ENCODE peak calls at places on chromosomes 3 and 15, in five cellular contexts. One of them, this sample, is unnamed.

GRCh38 chr3:80688814-80689213 is 921.0 kb upstream of the ROBO1 start:
- DNase-seq in tibial nerve: no peak
- DNase-seq in neural crest cell: no peak
- DNase-seq in fibroblast of pulmonary artery: peak; percentile 66
- DNase-seq in cardiac fibroblast: peak; percentile 58
- DNase-seq in this sample: no peak

GRCh38 chr3:47824541-47825473 is 21.9 kb downstream of the DHX30 start:
- DNase-seq in tibial nerve: peak; percentile 57
- DNase-seq in fibroblast of pulmonary artery: peak; percentile 88
- DNase-seq in neural crest cell: peak; percentile 71
- DNase-seq in cardiac fibroblast: peak; percentile 91
- DNase-seq in this sample: peak; percentile 97

GRCh38 chr15:74385442-74386132 is 18.1 kb upstream of the CYP11A1 start:
- DNase-seq in cardiac fibroblast: no peak
- DNase-seq in fibroblast of pulmonary artery: no peak
- DNase-seq in neural crest cell: no peak
- DNase-seq in tibial nerve: no peak
- DNase-seq in this sample: no peak

GRCh38 chr3:16375891-16376290 is 110.9 kb downstream of the OXNAD1 start:
- DNase-seq in neural crest cell: no peak
- DNase-seq in tibial nerve: no peak
- DNase-seq in fibroblast of pulmonary artery: no peak
- DNase-seq in cardiac fibroblast: no peak
- DNase-seq in this sample: no peak

GRCh38 chr3:8769088-8769822 is at the start of gene OXTR:
- DNase-seq in cardiac fibroblast: peak; percentile 79
- DNase-seq in tibial nerve: peak; percentile 29
- DNase-seq in fibroblast of pulmonary artery: peak; percentile 83
- DNase-seq in neural crest cell: peak; percentile 79
- DNase-seq in this sample: peak; percentile 92

GRCh38 chr15:33699691-33700447 is 268.4 kb upstream of the CHRM5 start:
- DNase-seq in tibial nerve: no peak
- DNase-seq in cardiac fibroblast: peak; percentile 30
- DNase-seq in neural crest cell: no peak
- DNase-seq in fibroblast of pulmonary artery: peak; percentile 41
- DNase-seq in this sample: no peak

GRCh38 chr3:32313169-32313568 is 74.7 kb downstream of the CMTM8 start:
- DNase-seq in cardiac fibroblast: no peak
- DNase-seq in tibial nerve: no peak
- DNase-seq in neural crest cell: no peak
- DNase-seq in fibroblast of pulmonary artery: no peak
- DNase-seq in this sample: no peak

GRCh38 chr3:83890039-83890762 is 1068.6 kb upstream of the CADM2 start:
- DNase-seq in neural crest cell: no peak
- DNase-seq in cardiac fibroblast: no peak
- DNase-seq in tibial nerve: no peak
- DNase-seq in fibroblast of pulmonary artery: no peak
- DNase-seq in this sample: no peak

GRCh38 chr3:104920512-104920911 is 446.2 kb upstream of the ALCAM start:
- DNase-seq in neural crest cell: no peak
- DNase-seq in tibial nerve: no peak
- DNase-seq in cardiac fibroblast: no peak
- DNase-seq in fibroblast of pulmonary artery: no peak
- DNase-seq in this sample: no peak

GRCh38 chr3:78201066-78201465 is 1161.2 kb downstream of the ROBO2 start:
- DNase-seq in tibial nerve: no peak
- DNase-seq in fibroblast of pulmonary artery: no peak
- DNase-seq in neural crest cell: no peak
- DNase-seq in cardiac fibroblast: no peak
- DNase-seq in this sample: no peak

DNA sequence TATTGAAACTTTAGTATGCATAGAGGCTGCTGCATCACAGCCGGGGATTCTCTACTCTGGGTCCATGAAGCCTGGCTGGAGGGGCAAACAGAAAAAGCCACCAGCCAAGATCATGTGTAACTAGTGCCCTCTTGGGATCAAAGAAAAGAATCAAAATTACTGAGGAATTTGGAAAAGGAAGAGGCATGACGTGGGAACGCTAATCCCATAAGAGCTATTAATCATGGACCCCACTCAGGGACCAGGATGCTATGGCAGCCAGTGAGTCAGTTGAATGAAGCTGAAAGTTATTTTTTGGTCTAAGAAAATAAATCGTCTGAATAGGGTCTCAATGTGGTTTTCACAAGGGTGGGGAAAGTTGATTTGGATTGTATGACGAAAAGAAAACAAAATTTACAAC is 1165.1 kb downstream of the ROBO2 start:
- DNase-seq in tibial nerve: no peak
- DNase-seq in fibroblast of pulmonary artery: peak; percentile 67
- DNase-seq in cardiac fibroblast: peak; percentile 43
- DNase-seq in neural crest cell: no peak
- DNase-seq in this sample: no peak
- TF ChIP-seq CTCF in tibial nerve: no peak
- TF ChIP-seq CTCF in fibroblast of pulmonary artery: peak; percentile 17
- TF ChIP-seq CTCF in cardiac fibroblast: no peak
- TF ChIP-seq CTCF in neural crest cell: peak; percentile 36
- TF ChIP-seq CTCF in this sample: no peak

DNA sequence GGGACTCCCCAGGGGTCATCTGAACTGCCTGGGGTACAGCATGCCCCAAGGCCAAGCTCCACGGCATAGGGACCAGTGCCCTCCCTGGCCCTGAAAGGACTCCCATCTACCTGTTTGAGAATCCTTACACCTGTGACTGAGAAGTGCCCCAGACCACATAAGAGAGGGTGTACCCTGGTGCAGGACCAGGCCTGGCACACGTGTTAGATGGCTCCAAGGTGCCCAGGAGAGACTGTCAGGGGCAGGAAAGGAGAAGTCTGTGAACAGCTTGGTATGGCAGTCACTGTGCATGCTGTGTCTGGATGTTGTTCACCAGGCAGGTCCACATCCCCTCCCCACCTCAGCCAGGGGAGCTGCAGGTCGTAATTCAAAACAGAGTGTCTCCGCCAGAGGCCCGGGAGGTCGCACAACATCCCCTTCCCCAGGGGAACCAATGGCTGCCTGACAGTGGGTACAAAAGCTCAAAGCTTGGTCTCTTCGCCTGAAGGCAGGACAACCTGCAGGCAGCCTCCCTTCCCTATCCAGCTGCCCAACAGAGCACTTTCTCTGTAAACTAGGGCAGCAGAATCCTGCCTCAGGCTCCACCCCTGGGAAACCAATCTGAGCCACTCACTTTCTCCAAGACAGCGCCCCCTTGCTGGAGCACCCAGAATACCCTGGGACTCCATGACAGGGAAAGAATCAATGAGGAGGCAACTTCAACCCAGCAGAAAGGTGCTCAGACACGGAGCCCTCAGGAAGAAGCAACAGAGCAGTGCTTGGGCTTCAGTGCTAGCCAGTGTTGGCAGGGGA is 3.9 kb downstream of the NUP210 start:
- DNase-seq in tibial nerve: no peak
- DNase-seq in neural crest cell: no peak
- DNase-seq in cardiac fibroblast: no peak
- DNase-seq in fibroblast of pulmonary artery: no peak
- DNase-seq in this sample: no peak
- TF ChIP-seq CTCF in tibial nerve: no peak
- TF ChIP-seq CTCF in neural crest cell: peak; percentile 43
- TF ChIP-seq CTCF in cardiac fibroblast: no peak
- TF ChIP-seq CTCF in fibroblast of pulmonary artery: no peak
- TF ChIP-seq CTCF in this sample: peak; percentile 14

GRCh38 chr15:62342959-62343358 is 177.9 kb upstream of the C2CD4B start:
- DNase-seq in fibroblast of pulmonary artery: no peak
- DNase-seq in cardiac fibroblast: no peak
- DNase-seq in neural crest cell: no peak
- DNase-seq in tibial nerve: no peak
- DNase-seq in this sample: no peak

GRCh38 chr15:62343397-62343796 is 178.3 kb upstream of the C2CD4B start:
- DNase-seq in tibial nerve: no peak
- DNase-seq in fibroblast of pulmonary artery: no peak
- DNase-seq in neural crest cell: no peak
- DNase-seq in cardiac fibroblast: no peak
- DNase-seq in this sample: no peak

GRCh38 chr15:62334581-62334980 is 169.5 kb upstream of the C2CD4B start:
- DNase-seq in tibial nerve: no peak
- DNase-seq in neural crest cell: no peak
- DNase-seq in fibroblast of pulmonary artery: no peak
- DNase-seq in cardiac fibroblast: no peak
- DNase-seq in this sample: no peak

GRCh38 chr15:62337934-62338333 is 172.8 kb upstream of the C2CD4B start:
- DNase-seq in fibroblast of pulmonary artery: no peak
- DNase-seq in neural crest cell: no peak
- DNase-seq in tibial nerve: no peak
- DNase-seq in cardiac fibroblast: no peak
- DNase-seq in this sample: no peak

DNA sequence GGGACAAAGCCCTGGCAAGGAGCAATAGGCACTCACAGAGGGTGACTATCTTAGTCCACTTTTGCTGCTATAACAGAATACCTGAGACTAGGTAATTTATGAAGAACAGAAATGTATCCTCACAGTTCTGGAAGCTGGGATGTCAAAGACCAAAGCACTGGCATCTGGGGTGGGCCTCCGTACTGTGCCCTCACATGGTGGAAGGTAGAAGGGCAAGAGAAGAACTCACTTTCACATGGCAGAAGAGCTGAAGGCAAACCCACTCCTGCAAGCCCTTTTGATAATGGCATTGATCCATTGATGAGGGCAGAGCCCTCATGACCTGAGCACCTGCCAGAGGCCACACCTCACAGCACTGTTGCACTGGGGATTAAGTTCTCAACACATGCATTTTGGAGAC is 173.4 kb upstream of the C2CD4B start:
- DNase-seq in neural crest cell: no peak
- DNase-seq in tibial nerve: no peak
- DNase-seq in fibroblast of pulmonary artery: no peak
- DNase-seq in cardiac fibroblast: no peak
- DNase-seq in this sample: no peak
- TF ChIP-seq CTCF in neural crest cell: no peak
- TF ChIP-seq CTCF in tibial nerve: no peak
- TF ChIP-seq CTCF in fibroblast of pulmonary artery: no peak
- TF ChIP-seq CTCF in cardiac fibroblast: no peak
- TF ChIP-seq CTCF in this sample: no peak

DNA sequence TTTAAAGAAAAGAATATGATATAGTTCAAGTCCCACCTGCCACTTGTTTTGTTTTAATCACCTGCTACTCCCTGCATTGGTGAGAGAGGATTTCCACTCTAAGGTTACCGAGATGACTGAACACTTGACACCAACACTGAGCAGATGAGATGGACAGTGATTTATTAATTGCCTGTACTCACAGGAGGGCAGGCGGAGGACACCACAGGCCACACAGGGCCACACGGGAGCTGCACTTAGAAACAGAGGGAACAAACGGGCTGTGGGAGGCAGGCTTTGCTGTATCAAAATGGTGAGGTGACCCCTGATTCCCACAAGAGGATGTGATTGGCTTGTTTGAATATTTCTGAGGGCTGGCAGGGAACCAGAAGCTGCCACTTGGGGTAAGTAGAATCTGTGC is 10.8 kb downstream of the MINAR1 start:
- DNase-seq in cardiac fibroblast: no peak
- DNase-seq in tibial nerve: no peak
- DNase-seq in neural crest cell: no peak
- DNase-seq in fibroblast of pulmonary artery: no peak
- DNase-seq in this sample: no peak
- TF ChIP-seq CTCF in cardiac fibroblast: no peak
- TF ChIP-seq CTCF in tibial nerve: no peak
- TF ChIP-seq CTCF in neural crest cell: no peak
- TF ChIP-seq CTCF in fibroblast of pulmonary artery: no peak
- TF ChIP-seq CTCF in this sample: no peak

This sample was measured in GM20000.